ENCODE peak calls at places on chromosomes 13 and 19, in ten cellular contexts. U is fibroblast of lung, J is GM23248, C is upper lobe of right lung, X is ovary, F is neural progenitor cell, W is H9, B is heart left ventricle, V is neuronal stem cell, H is psoas muscle. I is an unnamed sample.
A peak's percentile ranks its signal among the peaks of the same experiment; 100 is the strongest.

GRCh38 chr19:58252102-58252685 is 23.5 kb downstream of the ZNF544 start:
- DNase-seq in U (no peak), J (no peak), C (no peak), X (no peak), F (peak; percentile 13), W (no peak), B (no peak), V (no peak), H (no peak), I (no peak)

GRCh38 chr19:13401388-13401787 is 104.9 kb downstream of the CACNA1A start:
- DNase-seq in U (peak; percentile 12), J (peak; percentile 50), C (no peak), X (no peak), F (no peak), W (peak; percentile 46), B (no peak), V (no peak), H (no peak), I (no peak)

GRCh38 chr13:91369432-91369831 is 21.9 kb downstream of the MIR17HG start:
- DNase-seq in U (peak; percentile 46), J (peak; percentile 22), C (no peak), X (no peak), F (no peak), W (no peak), B (no peak), V (no peak), H (no peak), I (no peak)

GRCh38 chr19:57088125-57088524 is 31.7 kb upstream of the USP29 start:
- DNase-seq in U (no peak), J (no peak), C (no peak), X (no peak), F (no peak), W (no peak), B (no peak), V (no peak), H (no peak), I (no peak)

GRCh38 chr13:44874886-44875630 is 114.2 kb downstream of the NUFIP1 start:
- DNase-seq in U (no peak), J (peak; percentile 18), C (no peak), X (no peak), F (no peak), W (no peak), B (no peak), V (no peak), H (no peak), I (no peak)

GRCh38 chr13:51218691-51219090 is 3.5 kb upstream of the FAM124A start:
- DNase-seq in U (no peak), J (no peak), C (no peak), X (no peak), F (no peak), W (no peak), B (no peak), V (no peak), H (no peak), I (no peak)

GRCh38 chr13:91698767-91699166 is 300.3 kb downstream of the GPC5 start:
- DNase-seq in U (no peak), J (no peak), C (no peak), X (no peak), F (no peak), W (no peak), B (no peak), V (no peak), H (no peak), I (no peak)

GRCh38 chr13:46165485-46166220 is 16.3 kb downstream of the LCP1 start:
- DNase-seq in U (no peak), J (no peak), C (no peak), X (no peak), F (no peak), W (no peak), B (no peak), V (no peak), H (no peak), I (no peak)

GRCh38 chr13:76189882-76190519 is 553.9 kb downstream of the LMO7 start:
- DNase-seq in U (no peak), J (no peak), C (no peak), X (peak; percentile 14), F (no peak), W (peak; percentile 44), B (no peak), V (no peak), H (peak; percentile 47), I (peak; percentile 32)

GRCh38 chr19:12834976-12835757 is 788 bp upstream of the RTBDN start:
- DNase-seq in U (no peak), J (peak; percentile 70), C (no peak), X (peak; percentile 30), F (peak; percentile 57), W (peak; percentile 73), B (no peak), V (no peak), H (peak; percentile 57), I (peak; percentile 62)

GRCh38 chr19:17751912-17752273 is 616 bp downstream of the FCHO1 start:
- DNase-seq in U (no peak), J (no peak), C (no peak), X (no peak), F (no peak), W (no peak), B (no peak), V (no peak), H (no peak), I (no peak)
- H3K4me1 ChIP-seq in U (peaks cover 2% of the 10 kb centered on the region), J (no peaks in the 10 kb centered on the region), C (peaks cover 10% of the 10 kb centered on the region), X (peaks cover 3% of the 10 kb centered on the region), F (peaks cover 22% of the 10 kb centered on the region), W (no peaks in the 10 kb centered on the region), B (no peaks in the 10 kb centered on the region), V (peaks cover 33% of the 10 kb centered on the region), H (peaks cover 3% of the 10 kb centered on the region), I (peaks cover 3% of the 10 kb centered on the region)

GRCh38 chr19:39146091-39146490 is 20.5 kb downstream of the PAK4 start:
- DNase-seq in U (no peak), J (no peak), C (no peak), X (no peak), F (no peak), W (no peak), B (no peak), V (no peak), H (no peak), I (peak; percentile 38)

GRCh38 chr19:39145180-39145953 is 19.8 kb downstream of the PAK4 start:
- DNase-seq in U (no peak), J (no peak), C (no peak), X (no peak), F (no peak), W (no peak), B (no peak), V (no peak), H (no peak), I (peak; percentile 41)

GRCh38 chr19:39148939-39149529 is 23.4 kb downstream of the PAK4 start:
- DNase-seq in U (no peak), J (no peak), C (no peak), X (no peak), F (no peak), W (no peak), B (no peak), V (no peak), H (no peak), I (no peak)

GRCh38 chr19:39147480-39147879 is 21.9 kb downstream of the PAK4 start:
- DNase-seq in U (no peak), J (no peak), C (no peak), X (no peak), F (no peak), W (no peak), B (no peak), V (no peak), H (no peak), I (no peak)

GRCh38 chr19:39146686-39147450 is 21.3 kb downstream of the PAK4 start:
- DNase-seq in U (no peak), J (no peak), C (no peak), X (no peak), F (no peak), W (no peak), B (no peak), V (no peak), H (no peak), I (no peak)
- H3K4me1 ChIP-seq in U (no peaks in the 10 kb centered on the region), J (no peaks in the 10 kb centered on the region), C (peaks cover 29% of the 10 kb centered on the region), X (peaks cover 8% of the 10 kb centered on the region), F (peaks cover 27% of the 10 kb centered on the region), W (peaks cover 17% of the 10 kb centered on the region), B (peaks cover 11% of the 10 kb centered on the region), V (peaks cover 16% of the 10 kb centered on the region), H (no peaks in the 10 kb centered on the region), I (peaks cover 9% of the 10 kb centered on the region)

DNA sequence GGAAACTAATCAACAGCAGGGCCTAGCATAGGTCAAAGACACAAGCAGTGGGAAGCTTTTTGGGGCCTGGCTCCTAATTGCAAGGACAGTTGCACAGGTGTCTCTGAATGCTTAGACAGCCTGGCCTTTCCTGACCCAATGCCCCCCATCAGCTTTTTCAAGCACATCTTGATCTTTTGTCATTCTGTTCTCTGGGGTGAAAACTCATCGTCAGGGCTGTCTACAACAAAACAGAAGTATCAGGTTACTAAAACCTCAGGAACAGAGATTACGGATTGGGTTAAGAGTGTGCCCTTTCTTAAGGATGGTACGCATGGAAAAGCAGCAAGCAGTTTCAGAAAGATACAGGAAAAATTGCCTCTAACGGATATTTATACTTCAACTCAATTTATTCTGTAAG is 8.3 kb upstream of the ZNF254 start:
- DNase-seq in U (no peak), J (no peak), C (no peak), X (no peak), F (peak; percentile 43), W (peak; percentile 30), B (no peak), V (peak; percentile 44), H (no peak), I (no peak)
- H3K4me1 ChIP-seq in U (no peaks in the 10 kb centered on the region), J (no peaks in the 10 kb centered on the region), C (no peaks in the 10 kb centered on the region), X (no peaks in the 10 kb centered on the region), F (peaks cover 23% of the 10 kb centered on the region), W (peaks cover 24% of the 10 kb centered on the region), B (no peaks in the 10 kb centered on the region), V (no peaks in the 10 kb centered on the region), H (no peaks in the 10 kb centered on the region), I (no peaks in the 10 kb centered on the region)

DNA sequence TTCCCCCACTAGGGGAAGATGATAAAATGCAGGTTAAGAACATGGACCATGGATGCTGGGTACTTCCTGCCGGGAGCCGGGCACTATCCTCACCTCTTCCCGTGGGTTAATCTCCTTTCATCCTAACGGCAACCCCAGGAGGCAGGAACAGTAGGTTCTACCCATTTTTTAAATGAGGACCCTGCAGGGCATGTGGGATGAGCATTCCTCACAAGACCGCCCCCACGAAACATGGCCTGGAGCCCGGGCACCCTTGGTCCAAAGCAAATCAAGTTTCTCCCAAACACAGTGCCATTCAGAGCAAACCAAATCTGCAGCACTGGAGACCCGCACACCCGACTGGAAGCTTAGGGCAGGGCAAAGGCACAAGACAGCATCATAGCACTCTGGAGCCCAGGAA is 35.4 kb downstream of the COL4A2 start:
- DNase-seq in U (no peak), J (no peak), C (no peak), X (no peak), F (no peak), W (no peak), B (no peak), V (no peak), H (no peak), I (no peak)
- H3K4me1 ChIP-seq in U (peaks cover 41% of the 10 kb centered on the region), J (peaks cover 23% of the 10 kb centered on the region), C (peaks cover 34% of the 10 kb centered on the region), X (peaks cover 18% of the 10 kb centered on the region), F (peaks cover 44% of the 10 kb centered on the region), W (peaks cover 10% of the 10 kb centered on the region), B (peaks cover 61% of the 10 kb centered on the region), V (peaks cover 37% of the 10 kb centered on the region), H (peaks cover 30% of the 10 kb centered on the region), I (peaks cover 29% of the 10 kb centered on the region)